ENCODE peak calls at places on chromosomes 1 and 21, in eight cellular contexts. One of them, this sample, is unnamed.
A peak's percentile ranks its signal among the peaks of the same experiment; 100 is the strongest.

GRCh38 chr1:239025997-239026694 is 360.2 kb upstream of the CHRM3 start:
- DNase-seq in K562: no peak
- DNase-seq in HCT116: no peak
- DNase-seq in A549: no peak
- DNase-seq in GM12878: no peak
- DNase-seq in SK-N-SH: no peak
- DNase-seq in HepG2: no peak
- DNase-seq in GM23338: no peak
- DNase-seq in this sample: no peak

GRCh38 chr1:165842363-165843129 is 15.1 kb downstream of the UCK2 start:
- DNase-seq in GM12878: no peak
- DNase-seq in SK-N-SH: no peak
- DNase-seq in HCT116: no peak
- DNase-seq in K562: peak; percentile 68
- DNase-seq in A549: no peak
- DNase-seq in GM23338: no peak
- DNase-seq in HepG2: no peak
- DNase-seq in this sample: peak; percentile 52

GRCh38 chr21:39097981-39098380 is 85.3 kb downstream of the PSMG1 start:
- DNase-seq in K562: no peak
- DNase-seq in GM12878: no peak
- DNase-seq in A549: no peak
- DNase-seq in GM23338: no peak
- DNase-seq in SK-N-SH: peak; percentile 60
- DNase-seq in HepG2: no peak
- DNase-seq in HCT116: no peak
- DNase-seq in this sample: no peak

GRCh38 chr1:40450491-40451237 is 388 bp downstream of the ZFP69B start:
- DNase-seq in K562: peak; percentile 71
- DNase-seq in HCT116: no peak
- DNase-seq in A549: peak; percentile 6
- DNase-seq in HepG2: peak; percentile 5
- DNase-seq in GM12878: peak; percentile 68
- DNase-seq in GM23338: peak; percentile 29
- DNase-seq in SK-N-SH: peak; percentile 43
- DNase-seq in this sample: no peak

GRCh38 chr1:205328476-205328875 is 6.9 kb upstream of the NUAK2 start:
- DNase-seq in GM23338: no peak
- DNase-seq in HCT116: no peak
- DNase-seq in K562: no peak
- DNase-seq in A549: no peak
- DNase-seq in HepG2: no peak
- DNase-seq in SK-N-SH: no peak
- DNase-seq in GM12878: no peak
- DNase-seq in this sample: no peak

GRCh38 chr1:178107823-178108222 is 13.9 kb downstream of the RASAL2 start:
- DNase-seq in HCT116: no peak
- DNase-seq in SK-N-SH: no peak
- DNase-seq in GM12878: no peak
- DNase-seq in A549: no peak
- DNase-seq in HepG2: no peak
- DNase-seq in K562: no peak
- DNase-seq in GM23338: no peak
- DNase-seq in this sample: no peak

GRCh38 chr21:42041246-42041645 is 29.9 kb upstream of the UMODL1 start:
- DNase-seq in SK-N-SH: no peak
- DNase-seq in HepG2: no peak
- DNase-seq in GM23338: no peak
- DNase-seq in HCT116: no peak
- DNase-seq in K562: no peak
- DNase-seq in A549: no peak
- DNase-seq in GM12878: no peak
- DNase-seq in this sample: no peak

GRCh38 chr1:178962853-178963810 is 62.6 kb upstream of the FAM20B start:
- DNase-seq in GM12878: no peak
- DNase-seq in HepG2: no peak
- DNase-seq in HCT116: no peak
- DNase-seq in GM23338: no peak
- DNase-seq in A549: no peak
- DNase-seq in K562: no peak
- DNase-seq in SK-N-SH: no peak
- DNase-seq in this sample: no peak

GRCh38 chr1:33872681-33873080 is 8.8 kb downstream of the HMGB4 start:
- DNase-seq in SK-N-SH: no peak
- DNase-seq in HepG2: no peak
- DNase-seq in HCT116: no peak
- DNase-seq in GM12878: no peak
- DNase-seq in K562: no peak
- DNase-seq in GM23338: no peak
- DNase-seq in A549: no peak
- DNase-seq in this sample: no peak

GRCh38 chr21:16186742-16187141 is 457.0 kb downstream of the USP25 start:
- DNase-seq in SK-N-SH: no peak
- DNase-seq in K562: no peak
- DNase-seq in GM23338: no peak
- DNase-seq in HepG2: no peak
- DNase-seq in A549: no peak
- DNase-seq in HCT116: no peak
- DNase-seq in GM12878: no peak
- DNase-seq in this sample: no peak

GRCh38 chr21:44867999-44868700 is 5.3 kb downstream of the PTTG1IP start:
- DNase-seq in HCT116: no peak
- DNase-seq in K562: no peak
- DNase-seq in GM12878: no peak
- DNase-seq in SK-N-SH: no peak
- DNase-seq in A549: no peak
- DNase-seq in GM23338: no peak
- DNase-seq in HepG2: no peak
- DNase-seq in this sample: peak; percentile 40

GRCh38 chr1:114979278-114979891 is 50.2 kb upstream of the TSHB start:
- DNase-seq in GM23338: peak; percentile 78
- DNase-seq in A549: peak; percentile 2
- DNase-seq in GM12878: peak; percentile 13
- DNase-seq in K562: peak; percentile 61
- DNase-seq in HepG2: peak; percentile 45
- DNase-seq in SK-N-SH: peak; percentile 15
- DNase-seq in HCT116: peak; percentile 46
- DNase-seq in this sample: peak; percentile 26

GRCh38 chr1:184502154-184502553 is 115.3 kb downstream of the C1orf21 start:
- DNase-seq in GM23338: no peak
- DNase-seq in HCT116: no peak
- DNase-seq in K562: no peak
- DNase-seq in HepG2: no peak
- DNase-seq in A549: no peak
- DNase-seq in GM12878: no peak
- DNase-seq in SK-N-SH: no peak
- DNase-seq in this sample: no peak

GRCh38 chr1:59128239-59128736 is 168.6 kb upstream of the FGGY start:
- DNase-seq in GM12878: no peak
- DNase-seq in A549: no peak
- DNase-seq in HepG2: no peak
- DNase-seq in HCT116: no peak
- DNase-seq in K562: no peak
- DNase-seq in GM23338: no peak
- DNase-seq in SK-N-SH: no peak
- DNase-seq in this sample: no peak

GRCh38 chr1:218066332-218066731 is 218.8 kb upstream of the RRP15 start:
- DNase-seq in SK-N-SH: no peak
- DNase-seq in GM23338: no peak
- DNase-seq in GM12878: no peak
- DNase-seq in K562: no peak
- DNase-seq in A549: no peak
- DNase-seq in HCT116: no peak
- DNase-seq in HepG2: no peak
- DNase-seq in this sample: no peak

DNA sequence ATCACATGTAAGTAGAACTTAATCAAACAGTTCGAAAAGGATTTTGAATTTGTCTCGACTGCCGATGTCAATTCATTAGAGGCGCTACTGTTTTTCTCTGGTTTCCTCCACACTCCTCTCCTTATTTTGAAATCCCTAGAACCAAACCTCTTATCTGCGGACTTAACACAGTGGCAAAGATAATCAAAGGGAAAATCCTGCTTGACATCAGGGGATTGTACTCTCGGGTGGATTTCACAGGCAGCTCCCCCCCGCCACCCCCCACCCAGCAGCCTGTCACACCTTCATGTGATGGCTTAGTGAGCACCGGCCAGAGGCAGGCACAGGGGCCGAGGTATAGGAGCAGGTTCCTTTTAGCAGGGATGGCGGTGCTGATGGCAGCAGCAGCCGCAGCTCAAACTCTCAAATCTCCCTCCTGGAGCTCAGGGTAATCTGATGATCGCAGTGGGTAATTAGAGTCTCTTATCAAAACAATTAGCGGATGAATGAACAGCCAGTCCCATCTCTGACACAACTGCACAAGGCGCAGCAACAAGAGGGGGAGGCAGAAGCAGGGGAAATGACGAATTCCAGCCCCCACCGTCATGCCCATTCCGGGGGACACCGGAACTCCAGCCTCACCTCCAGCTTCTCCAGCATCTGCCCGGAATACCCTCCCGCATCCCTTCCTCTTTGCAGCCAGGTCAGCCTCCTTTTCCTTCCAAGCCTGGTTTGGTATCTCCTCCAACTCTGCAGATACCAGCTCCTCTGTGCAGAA is 80.3 kb downstream of the SSBP3 start:
- DNase-seq in HCT116: no peak
- DNase-seq in A549: no peak
- DNase-seq in HepG2: no peak
- DNase-seq in SK-N-SH: peak; percentile 78
- DNase-seq in GM23338: no peak
- DNase-seq in GM12878: no peak
- DNase-seq in K562: no peak
- DNase-seq in this sample: no peak
- TF ChIP-seq REST in HCT116: no peak
- TF ChIP-seq REST in A549: no peak
- TF ChIP-seq REST in HepG2: no peak
- TF ChIP-seq REST in SK-N-SH: no peak
- TF ChIP-seq REST in GM23338: no peak
- TF ChIP-seq REST in GM12878: no peak
- TF ChIP-seq REST in K562: no peak
- TF ChIP-seq REST in this sample: no peak

GRCh38 chr1:71014110-71014509 is 33.5 kb downstream of the PTGER3 start:
- DNase-seq in GM23338: no peak
- DNase-seq in HCT116: no peak
- DNase-seq in A549: no peak
- DNase-seq in HepG2: no peak
- DNase-seq in K562: no peak
- DNase-seq in GM12878: no peak
- DNase-seq in SK-N-SH: no peak
- DNase-seq in this sample: no peak

GRCh38 chr1:71023515-71023914 is 24.1 kb downstream of the PTGER3 start:
- DNase-seq in SK-N-SH: no peak
- DNase-seq in HCT116: no peak
- DNase-seq in K562: no peak
- DNase-seq in GM12878: no peak
- DNase-seq in HepG2: no peak
- DNase-seq in GM23338: no peak
- DNase-seq in A549: no peak
- DNase-seq in this sample: no peak

GRCh38 chr1:71015745-71016144 is 31.9 kb downstream of the PTGER3 start:
- DNase-seq in A549: no peak
- DNase-seq in HCT116: no peak
- DNase-seq in HepG2: no peak
- DNase-seq in GM23338: no peak
- DNase-seq in K562: no peak
- DNase-seq in SK-N-SH: no peak
- DNase-seq in GM12878: no peak
- DNase-seq in this sample: no peak

DNA sequence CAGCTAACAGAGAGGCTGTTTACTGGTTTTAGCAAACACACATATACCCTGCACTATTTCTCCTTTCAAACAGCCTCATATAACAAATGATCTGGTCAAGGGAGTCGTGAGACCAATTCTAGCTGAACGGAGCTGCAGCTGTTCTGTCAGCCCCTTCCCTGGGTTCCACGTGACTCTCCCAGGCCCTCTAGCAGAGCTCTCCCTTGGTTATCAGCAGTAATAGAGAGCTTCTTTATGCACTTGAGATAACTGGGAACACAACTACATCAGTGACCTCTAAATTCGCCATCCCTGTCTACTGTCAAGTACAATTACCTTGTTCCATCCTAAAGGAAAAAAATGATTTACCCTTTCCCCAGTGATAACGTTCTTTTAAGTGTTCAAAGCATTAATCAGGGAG is 28.4 kb downstream of the PTGER3 start:
- DNase-seq in GM12878: no peak
- DNase-seq in HCT116: no peak
- DNase-seq in GM23338: no peak
- DNase-seq in HepG2: no peak
- DNase-seq in K562: no peak
- DNase-seq in A549: no peak
- DNase-seq in SK-N-SH: peak; percentile 68
- DNase-seq in this sample: no peak
- TF ChIP-seq REST in GM12878: no peak
- TF ChIP-seq REST in HCT116: no peak
- TF ChIP-seq REST in GM23338: no peak
- TF ChIP-seq REST in HepG2: no peak
- TF ChIP-seq REST in K562: no peak
- TF ChIP-seq REST in A549: no peak
- TF ChIP-seq REST in SK-N-SH: no peak
- TF ChIP-seq REST in this sample: no peak

DNA sequence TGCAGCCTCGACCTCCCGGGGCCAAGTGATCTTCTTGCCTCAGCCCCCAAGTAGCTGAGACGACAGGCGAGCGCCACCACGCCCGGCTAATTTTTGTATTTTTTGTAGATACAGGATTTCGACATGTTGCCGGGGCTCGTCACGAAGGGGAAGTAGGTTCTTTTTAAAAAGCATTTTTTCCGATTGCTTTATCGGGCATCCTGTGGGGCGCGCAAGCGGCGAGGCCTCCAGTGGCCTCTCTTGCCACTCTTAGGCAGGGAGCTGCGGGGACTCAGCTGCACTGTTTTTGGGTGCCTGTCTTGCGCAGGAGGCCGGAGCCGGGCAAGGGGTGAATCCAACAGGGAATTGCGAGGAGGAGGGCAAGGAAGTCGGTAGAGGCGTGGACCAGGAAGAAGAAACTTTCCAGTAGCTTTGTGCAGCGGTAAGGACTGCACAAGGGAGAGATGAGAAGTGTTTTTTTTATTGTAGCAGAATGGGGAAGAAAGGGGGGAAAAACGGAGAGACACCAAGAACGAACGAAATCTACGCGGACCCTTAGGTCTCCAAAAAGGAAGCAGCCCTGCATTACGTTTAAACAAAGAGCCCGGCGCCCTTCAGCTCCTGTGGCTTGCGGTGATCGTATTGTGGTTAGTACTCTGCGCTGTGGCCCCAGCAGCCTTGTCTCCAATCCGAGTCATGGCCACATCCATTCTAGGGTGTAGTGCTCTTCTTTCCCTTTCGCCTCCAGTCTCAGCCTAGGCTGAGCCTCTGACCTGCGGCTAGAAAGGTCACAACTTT is 164.8 kb downstream of the PPIAL4G start:
- DNase-seq in A549: no peak
- DNase-seq in GM12878: peak; percentile 27
- DNase-seq in K562: no peak
- DNase-seq in SK-N-SH: no peak
- DNase-seq in GM23338: peak; percentile 80
- DNase-seq in HCT116: no peak
- DNase-seq in HepG2: no peak
- DNase-seq in this sample: peak; percentile 88
- TF ChIP-seq REST in A549: no peak
- TF ChIP-seq REST in GM12878: no peak
- TF ChIP-seq REST in K562: no peak
- TF ChIP-seq REST in SK-N-SH: no peak
- TF ChIP-seq REST in GM23338: no peak
- TF ChIP-seq REST in HCT116: no peak
- TF ChIP-seq REST in HepG2: no peak
- TF ChIP-seq REST in this sample: peak; percentile 46

GRCh38 chr1:57637155-57637554 is 213.3 kb upstream of the DAB1 start:
- DNase-seq in HCT116: no peak
- DNase-seq in A549: no peak
- DNase-seq in SK-N-SH: no peak
- DNase-seq in GM23338: no peak
- DNase-seq in GM12878: no peak
- DNase-seq in K562: no peak
- DNase-seq in HepG2: no peak
- DNase-seq in this sample: no peak
- TF ChIP-seq REST in HCT116: no peak
- TF ChIP-seq REST in A549: no peak
- TF ChIP-seq REST in SK-N-SH: no peak
- TF ChIP-seq REST in GM23338: no peak
- TF ChIP-seq REST in GM12878: no peak
- TF ChIP-seq REST in K562: no peak
- TF ChIP-seq REST in HepG2: no peak
- TF ChIP-seq REST in this sample: no peak

This sample was measured in HL-60.